ENCODE peak calls at places on chromosomes 7 and 10, in five cellular contexts. Y is activated T-cell treated with anti-CD3 and anti-CD28 coated beads for 1 hour, U is fibroblast of pulmonary artery, M is GDM1, V is retina. H is an unnamed sample.

GRCh38 chr10:58385784-58386112 is 538 bp downstream of the TFAM start:
- DNase-seq in V (no peak), Y (no peak), M (no peak), U (peak; percentile 23), H (peak; percentile 33)

GRCh38 chr10:78443900-78444571 is 410.4 kb downstream of the RPS24 start:
- DNase-seq in U (no peak), M (no peak), Y (no peak), V (no peak), H (no peak)

GRCh38 chr7:48148311-48148710 is 22.9 kb upstream of the ABCA13 start:
- DNase-seq in M (no peak), U (no peak), V (no peak), Y (no peak), H (no peak)

GRCh38 chr10:14173706-14174594 is 156.8 kb downstream of the FRMD4A start:
- DNase-seq in V (peak; percentile 91), Y (no peak), M (no peak), U (no peak), H (no peak)

GRCh38 chr7:76512941-76513816 is 2.8 kb downstream of the UPK3B start:
- DNase-seq in U (peak; percentile 11), V (peak; percentile 21), M (no peak), Y (no peak), H (peak; percentile 20)

GRCh38 chr7:78634073-78634472 is 819.4 kb downstream of the MAGI2 start:
- DNase-seq in M (no peak), Y (no peak), V (no peak), U (no peak), H (no peak)

GRCh38 chr10:96017227-96017687 is 26.1 kb upstream of the CCNJ start:
- DNase-seq in M (peak; percentile 12), Y (no peak), U (peak; percentile 73), V (peak; percentile 39), H (peak; percentile 13)

GRCh38 chr10:132652936-132653590 is 115.5 kb downstream of the INPP5A start:
- DNase-seq in M (no peak), Y (no peak), V (no peak), U (no peak), H (no peak)

GRCh38 chr10:5971886-5972285 is 5.5 kb downstream of the IL15RA start:
- DNase-seq in Y (no peak), U (peak; percentile 19), V (no peak), M (no peak), H (no peak)

GRCh38 chr10:113096111-113097045 is 146.3 kb downstream of the TCF7L2 start:
- DNase-seq in Y (no peak), U (no peak), M (no peak), V (no peak), H (no peak)

GRCh38 chr7:43535031-43535451 is 47.9 kb upstream of the STK17A start:
- DNase-seq in M (no peak), V (no peak), Y (no peak), U (peak; percentile 24), H (peak; percentile 52)

GRCh38 chr10:71529203-71529537 is 132.4 kb downstream of the CDH23 start:
- DNase-seq in Y (no peak), M (no peak), U (no peak), V (no peak), H (no peak)

GRCh38 chr7:50463035-50463434 is 12.9 kb upstream of the FIGNL1 start:
- DNase-seq in U (no peak), M (no peak), V (no peak), Y (no peak), H (no peak)

H was measured in NCI-H226.